ENCODE peak calls at places on chromosomes 11 and 22, in four cellular contexts. Y, D, Q and B are unnamed samples.

GRCh38 chr11:47616726-47617416 is 22.7 kb upstream of the C1QTNF4 start:
- DNase-seq in Y (peak; percentile 56), D (peak; percentile 55), Q (no peak), B (peak; percentile 58)

GRCh38 chr22:42364641-42365336 is 67.4 kb downstream of the NFAM1 start:
- DNase-seq in Y (no peak), Q (no peak), D (no peak), B (no peak)

GRCh38 chr11:113532697-113533424 is 57.7 kb upstream of the DRD2 start:
- DNase-seq in Y (peak; percentile 85), D (peak; percentile 65), Q (no peak), B (peak; percentile 46)

GRCh38 chr11:65573391-65574146 is 1.2 kb downstream of the FAM89B start:
- DNase-seq in D (no peak), Q (no peak), Y (no peak), B (no peak)

GRCh38 chr22:23401111-23401909 is 178.8 kb downstream of the IGLL1 start:
- DNase-seq in Y (peak; percentile 8), Q (no peak), D (no peak), B (no peak)

GRCh38 chr11:13503393-13503792 is 7.6 kb upstream of the PTH start:
- DNase-seq in D (no peak), Q (no peak), Y (no peak), B (no peak)

GRCh38 chr22:44755956-44756361 is 3.6 kb downstream of the ARHGAP8 start:
- DNase-seq in Q (no peak), D (no peak), Y (no peak), B (no peak)

GRCh38 chr22:22867996-22868715 is 19.5 kb upstream of the IGLL5 start:
- DNase-seq in D (no peak), Q (no peak), Y (no peak), B (no peak)

GRCh38 chr11:43923327-43924111 is 18.9 kb upstream of the C11orf96 start:
- DNase-seq in D (no peak), Y (no peak), Q (no peak), B (no peak)

GRCh38 chr11:78796956-78797355 is 222.3 kb upstream of the NARS2 start:
- DNase-seq in Q (no peak), Y (no peak), D (no peak), B (no peak)

GRCh38 chr22:17072877-17073276 is 11.9 kb upstream of the IL17RA start:
- DNase-seq in Q (no peak), Y (no peak), D (no peak), B (no peak)

GRCh38 chr11:62217191-62217748 is 8.8 kb downstream of the SCGB2A1 start:
- DNase-seq in Y (no peak), D (peak; percentile 22), Q (no peak), B (peak; percentile 19)

GRCh38 chr11:32433249-32434115 is 1.9 kb downstream of the WT1 start:
- DNase-seq in D (peak; percentile 68), Y (no peak), Q (no peak), B (no peak)

GRCh38 chr22:22042599-22043295 is 60.2 kb upstream of the TOP3B start:
- DNase-seq in Q (no peak), D (no peak), Y (no peak), B (no peak)

GRCh38 chr22:41825376-41825775 is 7.5 kb upstream of the SREBF2 start:
- DNase-seq in D (peak; percentile 20), Q (no peak), Y (no peak), B (no peak)

GRCh38 chr11:132077416-132077815 is 707.0 kb downstream of the NTM start:
- DNase-seq in D (no peak), Q (no peak), Y (no peak), B (no peak)

GRCh38 chr22:41564563-41564962 is 3.8 kb downstream of the CSDC2 start:
- DNase-seq in D (no peak), Y (no peak), Q (no peak), B (no peak)

GRCh38 chr22:45125198-45125597 is 38.5 kb upstream of the NUP50 start:
- DNase-seq in Y (no peak), D (no peak), Q (no peak), B (no peak)

GRCh38 chr11:77865805-77866204 is 44.9 kb downstream of the AAMDC start:
- DNase-seq in D (no peak), Y (no peak), Q (no peak), B (no peak)

GRCh38 chr11:64445651-64446050 is 86.7 kb downstream of the RPS6KA4 start:
- DNase-seq in Y (no peak), D (no peak), Q (no peak), B (no peak)

GRCh38 chr22:28801845-28802594 is 1.7 kb upstream of the XBP1 start:
- DNase-seq in Q (no peak), D (peak; percentile 63), Y (no peak), B (peak; percentile 87)

GRCh38 chr11:47186937-47187681 is 875 bp upstream of the PACSIN3 start:
- DNase-seq in Y (peak; percentile 74), D (peak; percentile 34), Q (no peak), B (peak; percentile 64)

GRCh38 chr22:17633217-17633997 is 4.9 kb upstream of the ATP6V1E1 start:
- DNase-seq in Q (no peak), D (peak; percentile 67), Y (no peak), B (peak; percentile 85)

GRCh38 chr11:102886999-102887398 is 12.2 kb upstream of the MMP12 start:
- DNase-seq in Q (no peak), Y (no peak), D (no peak), B (no peak)

DNA sequence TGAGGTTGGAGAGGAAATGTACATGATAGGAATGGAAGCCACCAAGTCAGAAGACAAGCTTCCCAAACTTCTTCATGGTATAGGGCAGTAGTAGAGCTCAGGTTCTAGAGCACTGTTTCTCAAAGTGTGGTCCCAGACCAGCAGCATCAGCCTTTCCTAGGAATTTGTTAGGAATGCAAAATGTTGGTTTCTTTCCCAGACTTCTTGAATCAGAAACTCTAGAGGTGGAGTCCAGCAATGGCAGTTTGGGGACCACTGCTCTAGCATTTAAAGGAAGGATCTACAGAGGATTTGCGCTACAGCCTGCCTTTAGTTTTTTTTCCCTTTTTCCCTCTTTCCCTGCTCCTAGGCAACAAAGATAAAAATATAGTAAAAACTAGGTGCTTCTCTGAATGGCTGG is 17.0 kb upstream of the MMP12 start:
- DNase-seq in Y (no peak), D (no peak), Q (no peak), B (no peak)
- TF ChIP-seq CREM in Y (no peak), D (no peak), Q (no peak), B (no peak)

DNA sequence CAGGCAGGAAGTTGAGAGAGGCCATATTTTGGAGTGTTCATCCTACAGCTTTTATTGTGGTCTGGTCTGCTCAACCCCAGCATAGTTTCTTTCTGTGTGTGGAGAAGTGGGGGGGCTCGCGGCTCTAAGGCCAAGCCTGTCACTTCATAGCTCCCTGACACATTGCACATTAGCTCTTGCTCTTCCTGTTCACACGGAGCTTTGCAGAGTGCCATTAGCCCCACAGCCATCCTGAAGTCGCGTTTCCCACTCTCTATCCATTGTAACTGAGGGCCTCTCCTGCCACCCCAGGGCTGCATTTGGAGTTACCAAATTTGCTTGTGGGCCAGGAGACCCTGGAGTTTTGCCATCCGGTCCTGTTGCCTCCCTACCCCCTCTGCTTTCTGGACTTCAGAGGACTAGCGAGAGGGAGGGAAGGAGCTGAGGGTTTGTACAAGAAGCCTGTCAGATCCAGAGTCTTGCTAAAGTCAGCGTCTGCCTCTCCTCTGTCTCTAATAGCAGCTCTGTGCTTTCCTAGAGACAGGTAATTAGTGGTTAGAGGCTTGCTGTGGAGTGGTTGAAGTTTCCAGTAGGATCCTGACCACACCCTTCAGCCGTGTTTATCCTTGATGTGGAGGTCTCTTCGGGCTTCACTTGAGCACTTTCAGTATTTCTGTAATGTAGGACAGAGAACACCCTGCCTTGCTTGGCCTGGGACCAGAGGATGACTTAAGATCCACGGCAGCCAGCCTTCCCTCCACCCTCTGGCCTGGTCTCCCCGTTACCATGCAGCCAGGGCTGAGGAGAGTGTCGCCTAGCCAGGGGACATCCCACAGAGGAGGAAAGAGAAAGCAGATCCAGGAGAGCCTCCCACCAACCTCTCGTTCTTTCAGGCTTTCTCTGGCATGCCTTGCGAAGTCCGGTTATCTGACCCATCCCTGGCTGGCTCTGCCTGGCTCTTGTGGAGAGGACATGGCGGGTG is 14.1 kb downstream of the DCPS start:
- DNase-seq in Y (no peak), Q (no peak), D (no peak), B (no peak)
- TF ChIP-seq USF2 in Y (no peak), Q (no peak), D (no peak), B (no peak)

GRCh38 chr11:71999813-72000590 is 1.3 kb downstream of the IL18BP start:
- DNase-seq in D (peak; percentile 58), Y (no peak), Q (no peak), B (no peak)

GRCh38 chr11:71999360-71999759 is 651 bp downstream of the IL18BP start:
- DNase-seq in Q (no peak), Y (no peak), D (no peak), B (no peak)

GRCh38 chr11:71997594-71997993 is 1.1 kb upstream of the IL18BP start:
- DNase-seq in Y (no peak), D (no peak), Q (no peak), B (no peak)

GRCh38 chr11:71998061-71998460 is 648 bp upstream of the IL18BP start:
- DNase-seq in D (no peak), Y (no peak), Q (no peak), B (no peak)

DNA sequence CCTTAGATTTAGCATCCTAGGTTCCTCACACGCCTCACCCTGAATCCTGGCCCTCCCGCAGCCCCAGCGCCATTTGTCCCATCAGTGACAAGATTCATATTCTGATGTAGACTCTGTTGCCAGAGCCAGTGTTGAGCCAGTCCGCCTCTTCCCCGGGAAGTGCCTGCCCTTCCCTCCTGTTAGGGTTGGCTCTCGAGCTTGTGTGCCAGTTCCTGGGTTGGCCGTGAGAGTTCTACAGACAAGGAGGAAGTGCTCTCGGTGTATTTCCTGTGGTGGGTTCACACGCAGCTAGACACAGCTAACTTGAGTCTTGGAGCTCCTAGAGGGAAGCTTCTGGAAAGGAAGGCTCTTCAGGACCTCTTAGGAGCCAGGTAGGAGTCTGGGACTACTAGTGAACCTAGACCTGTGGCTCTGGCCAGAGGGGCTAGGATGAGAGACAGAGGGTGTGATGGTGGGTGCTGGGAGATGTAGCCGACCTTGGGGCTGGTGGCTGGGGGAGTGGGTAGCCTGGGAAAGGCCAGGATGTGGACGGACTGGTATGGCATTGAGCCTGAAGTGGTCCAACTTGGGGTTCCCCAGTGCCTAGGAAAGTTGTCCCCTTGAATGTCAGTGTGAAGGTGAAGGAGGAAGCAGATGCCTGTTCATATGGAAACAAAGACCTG is at the start of gene IL18BP:
- DNase-seq in Y (no peak), D (no peak), Q (peak; percentile 44), B (no peak)
- TF ChIP-seq CREM in Y (no peak), D (no peak), Q (no peak), B (no peak)

GRCh38 chr11:45105233-45105992 is 41.0 kb upstream of the PRDM11 start:
- DNase-seq in Y (peak; percentile 87), Q (no peak), D (peak; percentile 75), B (peak; percentile 40)
- TF ChIP-seq USF2 in Y (no peak), Q (no peak), D (no peak), B (no peak)